ENCODE peak calls at places on chromosomes 12 and 14, in four cellular contexts. U, B, L and E are unnamed samples.

GRCh38 chr12:55258288-55258687 is 13.9 kb downstream of the OR6C74 start:
- DNase-seq in L (no peak), U (no peak), B (no peak), E (no peak)

GRCh38 chr14:30960216-30960615 is 65.2 kb upstream of the AP4S1 start:
- DNase-seq in B (no peak), L (no peak), U (no peak), E (no peak)

GRCh38 chr12:104177663-104178501 is 37.7 kb upstream of the TXNRD1 start:
- DNase-seq in L (peak; percentile 70), B (peak; percentile 61), U (peak; percentile 92), E (peak; percentile 19)

GRCh38 chr12:121765573-121765972 is 27.9 kb downstream of the RHOF start:
- DNase-seq in B (no peak), L (peak; percentile 60), U (no peak), E (no peak)

GRCh38 chr14:68511727-68512047 is 281.2 kb downstream of the ZFP36L1 start:
- DNase-seq in U (no peak), B (no peak), L (no peak), E (no peak)

GRCh38 chr14:104001003-104001402 is 58.7 kb upstream of the RD3L start:
- DNase-seq in U (no peak), B (no peak), L (no peak), E (peak; percentile 11)

GRCh38 chr14:88559852-88560251 is 3.0 kb upstream of the ZC3H14 start:
- DNase-seq in B (no peak), L (peak; percentile 33), U (no peak), E (no peak)

GRCh38 chr12:62522984-62523383 is 56.4 kb downstream of the MON2 start:
- DNase-seq in L (peak; percentile 11), B (no peak), U (no peak), E (no peak)

GRCh38 chr14:61524211-61524806 is 171.0 kb upstream of the HIF1A start:
- DNase-seq in U (no peak), L (peak; percentile 87), B (no peak), E (peak; percentile 100)

GRCh38 chr12:107903377-107904061 is 129.0 kb downstream of the ASCL4 start:
- DNase-seq in U (no peak), B (peak; percentile 86), L (no peak), E (peak; percentile 87)

GRCh38 chr12:120534703-120535655 is 823 bp downstream of the RNF10 start:
- DNase-seq in U (no peak), B (peak; percentile 56), L (peak; percentile 85), E (peak; percentile 72)

GRCh38 chr14:61749867-61750266 is 12.4 kb upstream of the SNAPC1 start:
- DNase-seq in U (no peak), L (peak; percentile 64), B (no peak), E (no peak)

GRCh38 chr14:53137559-53137958 is 15.6 kb downstream of the DDHD1 start:
- DNase-seq in L (no peak), U (no peak), B (no peak), E (no peak)

GRCh38 chr12:93748672-93749403 is 71.7 kb downstream of the CRADD start:
- DNase-seq in B (no peak), L (no peak), U (no peak), E (no peak)

GRCh38 chr14:103014466-103015319 is 42.7 kb downstream of the CDC42BPB start:
- DNase-seq in B (peak; percentile 22), U (no peak), L (peak; percentile 55), E (peak; percentile 62)

GRCh38 chr12:110042260-110042659 is 6.1 kb downstream of the C12orf76 start:
- DNase-seq in B (no peak), L (no peak), U (no peak), E (no peak)

GRCh38 chr12:111788178-111788654 is 21.5 kb downstream of the ALDH2 start:
- DNase-seq in U (no peak), L (no peak), B (no peak), E (peak; percentile 64)

GRCh38 chr14:105018414-105018813 is 2.5 kb downstream of the CDCA4 start:
- DNase-seq in L (no peak), B (no peak), U (no peak), E (no peak)

GRCh38 chr14:29390046-29390841 is 537.4 kb downstream of the PRKD1 start:
- DNase-seq in B (no peak), U (no peak), L (no peak), E (no peak)

GRCh38 chr14:30995674-30996073 is 29.8 kb upstream of the AP4S1 start:
- DNase-seq in L (no peak), B (no peak), U (no peak), E (peak; percentile 32)

GRCh38 chr14:37599527-37600368 is 4.3 kb downstream of the TTC6 start:
- DNase-seq in B (peak; percentile 77), L (peak; percentile 12), U (no peak), E (peak; percentile 67)

GRCh38 chr14:44448816-44449411 is 58.2 kb downstream of the FSCB start:
- DNase-seq in L (no peak), B (no peak), U (no peak), E (no peak)

GRCh38 chr14:105324080-105324778 is 9.7 kb downstream of the PACS2 start:
- DNase-seq in U (no peak), B (no peak), L (no peak), E (no peak)

GRCh38 chr12:8449293-8449944 is 6.3 kb upstream of the CLEC6A start:
- DNase-seq in L (no peak), U (no peak), B (no peak), E (no peak)

GRCh38 chr14:101969480-101969879 is 5.1 kb downstream of the DYNC1H1 start:
- DNase-seq in U (no peak), B (no peak), L (no peak), E (no peak)
- H3K4me3 ChIP-seq in U (no peak overlapping the region), B (no peak overlapping the region), L (no peak overlapping the region), E (no peak overlapping the region)

GRCh38 chr14:23441076-23441475 is 5.6 kb upstream of the MYH7 start:
- DNase-seq in B (no peak), L (no peak), U (peak; percentile 30), E (no peak)
- H3K27me3 ChIP-seq in B (no peaks in the 10 kb centered on the region), L (peaks cover 2% of the 10 kb centered on the region), U (no peaks in the 10 kb centered on the region), E (no peaks in the 10 kb centered on the region)

GRCh38 chr14:75995372-75996041 is 9.9 kb downstream of the IFT43 start:
- DNase-seq in U (peak; percentile 86), B (no peak), L (no peak), E (no peak)
- H3K4me3 ChIP-seq in U (peak overlapping the region; percentile 1), B (peak overlapping the region; percentile 23), L (no peak overlapping the region), E (no peak overlapping the region)

GRCh38 chr14:58151701-58152568 is at the start of gene ARMH4:
- DNase-seq in U (peak; percentile 81), L (peak; percentile 60), B (peak; percentile 57), E (peak; percentile 93)

GRCh38 chr14:58150243-58150805 is 1.7 kb downstream of the ARMH4 start:
- DNase-seq in U (no peak), B (no peak), L (no peak), E (no peak)

GRCh38 chr14:58149196-58149595 is 2.8 kb downstream of the ARMH4 start:
- DNase-seq in L (no peak), B (no peak), U (no peak), E (peak; percentile 40)

GRCh38 chr14:58151264-58151700 is 731 bp downstream of the ARMH4 start:
- DNase-seq in L (no peak), U (no peak), B (no peak), E (no peak)

DNA sequence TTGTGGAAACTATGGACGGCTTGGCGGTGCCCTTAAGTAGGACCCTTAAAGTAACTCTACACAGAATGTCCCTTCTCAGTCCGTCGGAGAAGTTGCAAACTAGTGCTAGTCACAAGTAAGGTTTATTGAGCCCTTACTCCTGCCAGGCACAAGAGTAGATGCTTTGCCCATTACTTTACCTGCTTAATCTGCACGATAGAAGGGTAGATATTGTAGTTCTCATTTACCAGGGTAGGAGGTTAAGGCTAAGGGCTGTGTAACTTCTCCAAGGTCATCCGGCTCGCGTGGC is 500 bp upstream of the ARMH4 start:
- DNase-seq in B (no peak), L (no peak), U (no peak), E (no peak)
- H3K27me3 ChIP-seq in B (no peaks in the 10 kb centered on the region), L (peaks cover 27% of the 10 kb centered on the region), U (no peaks in the 10 kb centered on the region), E (no peaks in the 10 kb centered on the region)